ENCODE peak calls at places on chromosomes 1 and 21, in eight cellular contexts. T is retinal pigment epithelial cell; M is MV-4-11; C is NCI-H345; B is activated naive CD4-positive, alpha-beta T cell treated with anti-CD3 and anti-CD28 coated beads, Interleukin-2, amount 10 ng/mL, durations not matched to agents 7 days and 5 days; Y is HL-60; Q is heart left ventricle; P is fibroblast of lung. E is an unnamed sample.
A peak's percentile ranks its signal among the peaks of the same experiment; 100 is the strongest.

GRCh38 chr1:81512242-81512641 is 288.5 kb upstream of the ADGRL2 start:
- DNase-seq in M (no peak), C (no peak), B (no peak), P (peak; percentile 9), Q (no peak), Y (no peak), T (no peak), E (no peak)

GRCh38 chr1:65175171-65176070 is 27.4 kb downstream of the AK4 start:
- DNase-seq in P (peak; percentile 82), Y (no peak), Q (peak; percentile 80), T (no peak), M (no peak), B (no peak), C (no peak), E (no peak)

GRCh38 chr1:77039739-77040138 is 172.5 kb downstream of the ST6GALNAC5 start:
- DNase-seq in C (no peak), M (no peak), T (peak; percentile 15), Q (no peak), B (no peak), P (peak; percentile 96), Y (no peak), E (no peak)

GRCh38 chr1:152811050-152811449 is 721 bp upstream of the LCE1B start:
- DNase-seq in Q (no peak), M (no peak), Y (no peak), T (no peak), C (no peak), B (no peak), P (no peak), E (no peak)

GRCh38 chr1:222370911-222371717 is 176.8 kb downstream of the HHIPL2 start:
- DNase-seq in Y (no peak), P (peak; percentile 89), B (no peak), M (no peak), Q (no peak), T (peak; percentile 58), C (no peak), E (no peak)

GRCh38 chr1:61156576-61157239 is 74.3 kb downstream of the NFIA start:
- DNase-seq in P (no peak), B (no peak), T (no peak), Q (no peak), M (no peak), C (no peak), Y (no peak), E (no peak)

GRCh38 chr1:7393141-7393540 is 378.0 kb upstream of the VAMP3 start:
- DNase-seq in Y (no peak), M (no peak), Q (no peak), T (no peak), P (peak; percentile 15), C (no peak), B (no peak), E (no peak)

GRCh38 chr1:231353086-231353485 is 15.0 kb downstream of the SPRTN start:
- DNase-seq in Q (no peak), C (no peak), Y (no peak), P (no peak), M (no peak), B (no peak), T (no peak), E (no peak)

GRCh38 chr1:67713071-67713806 is 28.2 kb downstream of the GADD45A start:
- DNase-seq in M (no peak), C (peak; percentile 90), B (no peak), Y (no peak), P (peak; percentile 84), T (peak; percentile 71), Q (no peak), E (peak; percentile 23)

GRCh38 chr1:42379794-42380616 is 587 bp upstream of the RIMKLA start:
- DNase-seq in Y (no peak), M (peak; percentile 16), T (no peak), C (peak; percentile 70), B (no peak), P (peak; percentile 28), Q (no peak), E (peak; percentile 51)

GRCh38 chr1:159339517-159339916 is 37.4 kb downstream of the FCER1A start:
- DNase-seq in B (no peak), Y (no peak), C (no peak), T (peak; percentile 6), M (peak; percentile 77), P (no peak), Q (no peak), E (no peak)

GRCh38 chr1:201828820-201829774 is at the start of gene IPO9:
- DNase-seq in B (peak; percentile 96), P (peak; percentile 93), T (peak; percentile 67), Q (peak; percentile 95), Y (peak; percentile 92), C (peak; percentile 95), M (peak; percentile 87), E (peak; percentile 92)

GRCh38 chr1:180239145-180240096 is 9.4 kb downstream of the LHX4 start:
- DNase-seq in P (no peak), Q (no peak), Y (no peak), T (no peak), M (no peak), C (no peak), B (no peak), E (no peak)

GRCh38 chr1:36350659-36351171 is 27.3 kb upstream of the EVA1B start:
- DNase-seq in C (no peak), Y (peak; percentile 37), M (peak; percentile 68), T (peak; percentile 74), Q (no peak), P (peak; percentile 71), B (peak; percentile 59), E (no peak)

GRCh38 chr1:29271724-29272123 is 35.4 kb downstream of the PTPRU start:
- DNase-seq in B (no peak), P (peak; percentile 73), Q (peak; percentile 83), T (peak; percentile 65), Y (no peak), M (no peak), C (no peak), E (no peak)

GRCh38 chr1:70142120-70142519 is 63.3 kb downstream of the LRRC40 start:
- DNase-seq in P (peak; percentile 54), B (no peak), Q (no peak), C (no peak), Y (no peak), M (no peak), T (no peak), E (no peak)

GRCh38 chr1:7300893-7301292 is 470.2 kb upstream of the VAMP3 start:
- DNase-seq in Y (no peak), C (no peak), T (peak; percentile 99), B (no peak), P (peak; percentile 89), M (no peak), Q (no peak), E (no peak)

GRCh38 chr1:109438798-109439297 is 12.6 kb upstream of the PSMA5 start:
- DNase-seq in C (no peak), Q (peak; percentile 30), M (peak; percentile 77), P (peak; percentile 98), Y (no peak), B (no peak), T (peak; percentile 80), E (peak; percentile 67)

GRCh38 chr21:41875086-41875485 is 4.1 kb downstream of the PRDM15 start:
- DNase-seq in P (no peak), C (no peak), Y (no peak), T (no peak), Q (no peak), B (no peak), M (no peak), E (no peak)

GRCh38 chr1:237863234-237863633 is 27.5 kb downstream of the ZP4 start:
- DNase-seq in M (no peak), Y (no peak), C (no peak), B (no peak), Q (no peak), T (no peak), P (no peak), E (no peak)

GRCh38 chr1:118300808-118301207 is 115.8 kb upstream of the SPAG17 start:
- DNase-seq in P (no peak), T (no peak), Y (no peak), Q (no peak), B (no peak), C (no peak), M (no peak), E (no peak)

GRCh38 chr1:200040516-200041138 is 13.1 kb downstream of the NR5A2 start:
- DNase-seq in M (no peak), B (no peak), T (no peak), Q (no peak), C (no peak), Y (no peak), P (peak; percentile 30), E (no peak)

GRCh38 chr1:61182049-61182448 is 99.7 kb downstream of the NFIA start:
- DNase-seq in Y (no peak), M (no peak), T (no peak), C (no peak), Q (no peak), P (peak; percentile 53), B (no peak), E (no peak)

GRCh38 chr1:4083171-4084052 is 183.3 kb upstream of the C1orf174 start:
- DNase-seq in P (no peak), Y (no peak), M (no peak), B (no peak), Q (no peak), C (no peak), T (no peak), E (no peak)

GRCh38 chr1:46749403-46749802 is 30.5 kb upstream of the EFCAB14 start:
- DNase-seq in P (no peak), T (no peak), C (no peak), B (no peak), M (no peak), Q (no peak), Y (no peak), E (no peak)

GRCh38 chr1:244154882-244155531 is 103.9 kb downstream of the ZBTB18 start:
- DNase-seq in Y (no peak), Q (no peak), M (no peak), P (no peak), B (no peak), T (no peak), C (peak; percentile 25), E (no peak)

GRCh38 chr21:39184050-39184980 is 1.1 kb upstream of the PSMG1 start:
- DNase-seq in P (no peak), C (no peak), Q (no peak), M (no peak), Y (no peak), B (no peak), T (no peak), E (peak; percentile 29)

GRCh38 chr1:101235241-101235695 is 1.6 kb upstream of the S1PR1 start:
- DNase-seq in Y (no peak), T (no peak), C (no peak), B (no peak), P (no peak), M (no peak), Q (no peak), E (no peak)

GRCh38 chr1:12083766-12084165 is 20.7 kb downstream of the TNFRSF8 start:
- DNase-seq in Q (no peak), P (peak; percentile 42), Y (no peak), B (no peak), T (no peak), M (no peak), C (no peak), E (no peak)

GRCh38 chr1:246682231-246682895 is 41.8 kb upstream of the SCCPDH start:
- DNase-seq in T (no peak), Y (no peak), B (no peak), Q (peak; percentile 55), C (no peak), M (no peak), P (no peak), E (no peak)

GRCh38 chr1:240173836-240174235 is 82.2 kb downstream of the FMN2 start:
- DNase-seq in B (no peak), C (no peak), M (peak; percentile 73), Q (no peak), P (no peak), Y (no peak), T (no peak), E (no peak)

GRCh38 chr1:119660253-119661078 is 12.4 kb upstream of the ZNF697 start:
- DNase-seq in Q (no peak), M (no peak), C (no peak), P (no peak), B (no peak), Y (no peak), T (no peak), E (no peak)

GRCh38 chr1:155309423-155310021 is 856 bp downstream of the FDPS start:
- DNase-seq in B (no peak), C (peak; percentile 64), M (no peak), T (no peak), Y (peak; percentile 50), P (no peak), Q (peak; percentile 52), E (peak; percentile 19)

GRCh38 chr1:40421694-40422384 is 28.4 kb upstream of the ZFP69B start:
- DNase-seq in C (peak; percentile 43), M (peak; percentile 78), B (no peak), Y (peak; percentile 60), P (peak; percentile 62), Q (no peak), T (no peak), E (peak; percentile 61)